ENCODE peak calls at places on chromosomes 6 and 20, in five cellular contexts. U is B cell; B is EL; I is RCC 7860; V is activated naive CD8-positive, alpha-beta T cell treated with anti-CD3 and anti-CD28 coated beads, Interleukin-2, amount 50 U/mL, for 16 hours. X is an unnamed sample.

GRCh38 chr6:87066449-87067288 is 28.2 kb downstream of the CGA start:
- DNase-seq in U (peak), B (peak), I (peak), V (no peak), X (peak)

GRCh38 chr6:87645080-87645479 is 55.1 kb downstream of the ORC3 start:
- DNase-seq in U (peak), B (no peak), I (no peak), V (no peak), X (no peak)

GRCh38 chr6:83853178-83853967 is at the start of gene RIPPLY2:
- DNase-seq in U (peak), B (peak), I (no peak), V (no peak), X (peak)

GRCh38 chr20:45497971-45498494 is 17.4 kb downstream of the SPINT3 start:
- DNase-seq in U (no peak), B (no peak), I (no peak), V (no peak), X (no peak)

GRCh38 chr20:61173267-61173666 is 78.8 kb upstream of the CDH4 start:
- DNase-seq in U (no peak), B (no peak), I (no peak), V (no peak), X (no peak)

GRCh38 chr6:143900358-143900757 is 36.1 kb downstream of the ZC2HC1B start:
- DNase-seq in U (no peak), B (no peak), I (no peak), V (no peak), X (no peak)

GRCh38 chr20:58054744-58055373 is 173.6 kb downstream of the ANKRD60 start:
- DNase-seq in U (no peak), B (no peak), I (no peak), V (no peak), X (peak)

GRCh38 chr6:134317471-134318131 is at the start of gene SGK1:
- DNase-seq in U (peak), B (peak), I (no peak), V (no peak), X (peak)

GRCh38 chr6:112470950-112471349 is 123.8 kb downstream of the RFPL4B start:
- DNase-seq in U (no peak), B (no peak), I (no peak), V (no peak), X (no peak)

GRCh38 chr20:43916073-43916874 is 1.6 kb downstream of the TOX2 start:
- DNase-seq in U (no peak), B (peak), I (no peak), V (no peak), X (peak)

GRCh38 chr6:28380381-28380780 is 19.2 kb downstream of the ZSCAN12 start:
- DNase-seq in U (no peak), B (no peak), I (no peak), V (no peak), X (no peak)

GRCh38 chr20:1301031-1301529 is 27.9 kb downstream of the SDCBP2 start:
- DNase-seq in U (no peak), B (peak), I (peak), V (no peak), X (peak)

GRCh38 chr6:162846723-162847122 is 118.9 kb downstream of the PACRG start:
- DNase-seq in U (no peak), B (no peak), I (no peak), V (no peak), X (no peak)